ENCODE peak calls at places on chromosomes 3 and 15, in eight cellular contexts. One of them, this sample, is unnamed.

GRCh38 chr3:16398542-16399126 is 114.9 kb downstream of the RFTN1 start:
- ATAC-seq in HCT116: no peak
- ATAC-seq in Panc1: no peak
- ATAC-seq in GM23338: no peak
- ATAC-seq in upper lobe of left lung: peak; percentile 7
- ATAC-seq in HepG2: no peak
- ATAC-seq in K562: no peak
- ATAC-seq in GM12878: peak; percentile 27
- ATAC-seq in this sample: no peak

GRCh38 chr3:171845541-171846284 is 2.6 kb downstream of the TMEM212 start:
- ATAC-seq in HCT116: no peak
- ATAC-seq in Panc1: no peak
- ATAC-seq in GM23338: no peak
- ATAC-seq in upper lobe of left lung: no peak
- ATAC-seq in HepG2: no peak
- ATAC-seq in K562: no peak
- ATAC-seq in GM12878: peak; percentile 16
- ATAC-seq in this sample: no peak

GRCh38 chr15:32718822-32719716 is 1.3 kb downstream of the GREM1 start:
- ATAC-seq in HCT116: no peak
- ATAC-seq in Panc1: peak; percentile 69
- ATAC-seq in GM23338: peak; percentile 39
- ATAC-seq in upper lobe of left lung: no peak
- ATAC-seq in HepG2: peak; percentile 64
- ATAC-seq in K562: no peak
- ATAC-seq in GM12878: no peak
- ATAC-seq in this sample: peak; percentile 29

GRCh38 chr3:194475978-194476377 is 10.8 kb downstream of the ATP13A3 start:
- ATAC-seq in HCT116: no peak
- ATAC-seq in Panc1: no peak
- ATAC-seq in GM23338: no peak
- ATAC-seq in upper lobe of left lung: no peak
- ATAC-seq in HepG2: no peak
- ATAC-seq in K562: no peak
- ATAC-seq in GM12878: no peak
- ATAC-seq in this sample: no peak

GRCh38 chr15:74780983-74781672 is 752 bp upstream of the CSK start:
- ATAC-seq in HCT116: no peak
- ATAC-seq in Panc1: peak; percentile 3
- ATAC-seq in GM23338: peak; percentile 8
- ATAC-seq in upper lobe of left lung: no peak
- ATAC-seq in HepG2: peak; percentile 3
- ATAC-seq in K562: no peak
- ATAC-seq in GM12878: peak; percentile 16
- ATAC-seq in this sample: no peak

GRCh38 chr3:105518806-105519418 is 152.2 kb downstream of the ALCAM start:
- ATAC-seq in HCT116: peak; percentile 83
- ATAC-seq in Panc1: peak; percentile 80
- ATAC-seq in GM23338: peak; percentile 58
- ATAC-seq in upper lobe of left lung: no peak
- ATAC-seq in HepG2: peak; percentile 78
- ATAC-seq in K562: peak; percentile 68
- ATAC-seq in GM12878: peak; percentile 96
- ATAC-seq in this sample: peak; percentile 34

GRCh38 chr3:68893600-68894239 is 38.6 kb downstream of the TAFA4 start:
- ATAC-seq in HCT116: no peak
- ATAC-seq in Panc1: no peak
- ATAC-seq in GM23338: no peak
- ATAC-seq in upper lobe of left lung: no peak
- ATAC-seq in HepG2: no peak
- ATAC-seq in K562: no peak
- ATAC-seq in GM12878: no peak
- ATAC-seq in this sample: no peak

GRCh38 chr3:71591106-71591505 is 7.6 kb upstream of the FOXP1 start:
- ATAC-seq in HCT116: no peak
- ATAC-seq in Panc1: no peak
- ATAC-seq in GM23338: no peak
- ATAC-seq in upper lobe of left lung: no peak
- ATAC-seq in HepG2: no peak
- ATAC-seq in K562: no peak
- ATAC-seq in GM12878: no peak
- ATAC-seq in this sample: no peak

GRCh38 chr3:131716007-131716406 is 213.2 kb upstream of the MRPL3 start:
- ATAC-seq in HCT116: no peak
- ATAC-seq in Panc1: no peak
- ATAC-seq in GM23338: peak; percentile 32
- ATAC-seq in upper lobe of left lung: no peak
- ATAC-seq in HepG2: no peak
- ATAC-seq in K562: no peak
- ATAC-seq in GM12878: peak; percentile 56
- ATAC-seq in this sample: no peak

GRCh38 chr3:146313411-146314111 is 62.7 kb upstream of the PLSCR4 start:
- ATAC-seq in HCT116: peak; percentile 89
- ATAC-seq in Panc1: peak; percentile 45
- ATAC-seq in GM23338: no peak
- ATAC-seq in upper lobe of left lung: peak; percentile 43
- ATAC-seq in HepG2: no peak
- ATAC-seq in K562: no peak
- ATAC-seq in GM12878: no peak
- ATAC-seq in this sample: peak; percentile 77

GRCh38 chr3:118809696-118810498 is 224.7 kb downstream of the IGSF11 start:
- ATAC-seq in HCT116: peak; percentile 9
- ATAC-seq in Panc1: no peak
- ATAC-seq in GM23338: no peak
- ATAC-seq in upper lobe of left lung: no peak
- ATAC-seq in HepG2: no peak
- ATAC-seq in K562: peak; percentile 53
- ATAC-seq in GM12878: peak; percentile 59
- ATAC-seq in this sample: no peak

GRCh38 chr15:30990451-30991300 is 752 bp downstream of the MTMR10 start:
- ATAC-seq in HCT116: peak; percentile 7
- ATAC-seq in Panc1: no peak
- ATAC-seq in GM23338: no peak
- ATAC-seq in upper lobe of left lung: peak; percentile 19
- ATAC-seq in HepG2: peak; percentile 25
- ATAC-seq in K562: peak; percentile 46
- ATAC-seq in GM12878: no peak
- ATAC-seq in this sample: no peak

GRCh38 chr3:156341831-156342416 is 213.0 kb downstream of the SSR3 start:
- ATAC-seq in HCT116: no peak
- ATAC-seq in Panc1: no peak
- ATAC-seq in GM23338: no peak
- ATAC-seq in upper lobe of left lung: no peak
- ATAC-seq in HepG2: no peak
- ATAC-seq in K562: no peak
- ATAC-seq in GM12878: peak; percentile 99
- ATAC-seq in this sample: no peak

GRCh38 chr3:156339491-156339890 is 215.4 kb downstream of the SSR3 start:
- ATAC-seq in HCT116: no peak
- ATAC-seq in Panc1: no peak
- ATAC-seq in GM23338: no peak
- ATAC-seq in upper lobe of left lung: no peak
- ATAC-seq in HepG2: no peak
- ATAC-seq in K562: no peak
- ATAC-seq in GM12878: no peak
- ATAC-seq in this sample: no peak

DNA sequence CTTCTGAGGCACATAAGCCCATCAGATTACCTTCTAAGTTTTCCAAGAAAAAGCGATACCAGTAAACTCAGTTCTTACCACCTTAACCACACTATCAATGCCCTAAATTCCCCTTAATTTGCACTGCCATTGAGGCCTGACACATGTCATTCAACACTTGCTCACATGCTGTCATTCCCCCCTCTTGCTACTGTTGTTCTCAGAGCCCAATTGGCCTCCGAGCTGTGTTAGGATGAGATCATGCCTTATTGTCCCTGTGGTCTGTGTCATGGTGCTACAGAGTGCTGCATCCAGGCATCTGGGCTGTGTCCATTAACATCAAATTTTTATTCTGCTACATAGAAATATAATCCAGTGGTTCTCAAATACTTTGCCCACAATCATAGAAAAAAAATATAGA is 213.6 kb downstream of the SSR3 start:
- ATAC-seq in HCT116: no peak
- ATAC-seq in Panc1: no peak
- ATAC-seq in GM23338: no peak
- ATAC-seq in upper lobe of left lung: no peak
- ATAC-seq in HepG2: no peak
- ATAC-seq in K562: no peak
- ATAC-seq in GM12878: peak; percentile 64
- ATAC-seq in this sample: no peak
- TF ChIP-seq POLR2AphosphoS5 in HCT116: no peak
- TF ChIP-seq POLR2AphosphoS5 in Panc1: no peak
- TF ChIP-seq POLR2AphosphoS5 in GM23338: no peak
- TF ChIP-seq POLR2AphosphoS5 in upper lobe of left lung: no peak
- TF ChIP-seq POLR2AphosphoS5 in HepG2: no peak
- TF ChIP-seq POLR2AphosphoS5 in K562: no peak
- TF ChIP-seq POLR2AphosphoS5 in GM12878: no peak
- TF ChIP-seq POLR2AphosphoS5 in this sample: no peak

DNA sequence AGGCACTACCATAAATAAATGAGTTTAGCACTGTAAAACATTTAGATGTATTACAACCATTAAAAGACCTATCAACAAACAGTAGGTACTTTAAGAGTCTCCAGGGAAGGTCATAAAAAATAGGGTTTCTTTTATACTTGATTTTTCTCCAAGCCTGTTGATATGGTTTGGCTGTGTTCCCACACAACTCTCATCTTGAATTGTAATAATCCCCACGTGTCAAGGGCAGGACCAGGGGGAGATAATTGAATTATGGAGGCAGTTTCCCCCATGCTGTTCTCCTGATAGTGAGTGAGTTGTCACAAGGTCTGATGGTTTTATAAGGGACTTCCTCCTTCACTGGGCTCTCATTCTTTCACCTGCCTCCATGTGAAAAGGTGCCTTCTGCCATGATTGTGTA is 468.9 kb upstream of the UBE2E2 start:
- ATAC-seq in HCT116: no peak
- ATAC-seq in Panc1: no peak
- ATAC-seq in GM23338: no peak
- ATAC-seq in upper lobe of left lung: no peak
- ATAC-seq in HepG2: no peak
- ATAC-seq in K562: no peak
- ATAC-seq in GM12878: no peak
- ATAC-seq in this sample: no peak
- TF ChIP-seq POLR2AphosphoS5 in HCT116: no peak
- TF ChIP-seq POLR2AphosphoS5 in Panc1: no peak
- TF ChIP-seq POLR2AphosphoS5 in GM23338: no peak
- TF ChIP-seq POLR2AphosphoS5 in upper lobe of left lung: no peak
- TF ChIP-seq POLR2AphosphoS5 in HepG2: no peak
- TF ChIP-seq POLR2AphosphoS5 in K562: no peak
- TF ChIP-seq POLR2AphosphoS5 in GM12878: no peak
- TF ChIP-seq POLR2AphosphoS5 in this sample: no peak

DNA sequence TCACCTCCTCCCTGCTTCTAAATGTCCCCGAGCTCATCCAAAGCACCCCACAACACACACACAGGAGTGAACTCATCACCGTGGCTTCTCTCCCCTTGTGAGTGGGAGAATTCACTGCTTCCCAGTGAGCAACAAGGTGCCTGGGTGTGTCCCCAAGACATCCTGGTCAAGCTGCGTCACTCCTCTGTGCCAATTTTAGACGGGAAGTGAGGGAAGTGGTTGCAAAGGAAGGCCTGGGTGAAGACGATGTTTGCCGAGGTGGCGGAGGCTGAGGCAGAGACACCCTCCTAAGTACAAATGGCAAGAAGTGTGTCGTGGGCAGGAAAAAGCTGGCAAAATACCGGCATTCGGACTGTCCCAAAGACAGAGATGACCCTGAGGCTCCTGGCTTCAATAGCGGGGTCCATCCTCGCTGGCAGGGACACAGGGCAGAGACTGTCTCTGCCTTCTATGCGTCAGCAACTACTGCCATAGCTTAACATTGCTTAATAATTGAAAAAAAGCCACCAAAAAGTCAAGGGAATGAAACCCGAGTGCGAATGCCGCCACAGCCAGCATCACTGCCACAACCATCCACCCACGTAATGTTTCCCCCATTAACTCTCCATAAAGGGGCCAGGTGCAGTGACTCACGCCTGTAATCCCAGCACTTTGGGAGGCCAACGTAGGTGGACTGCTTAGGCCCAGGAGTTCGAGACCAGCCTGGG is 72.8 kb downstream of the VGLL4 start:
- ATAC-seq in HCT116: no peak
- ATAC-seq in Panc1: no peak
- ATAC-seq in GM23338: no peak
- ATAC-seq in upper lobe of left lung: peak; percentile 41
- ATAC-seq in HepG2: no peak
- ATAC-seq in K562: no peak
- ATAC-seq in GM12878: no peak
- ATAC-seq in this sample: no peak
- TF ChIP-seq POLR2AphosphoS5 in HCT116: no peak
- TF ChIP-seq POLR2AphosphoS5 in Panc1: no peak
- TF ChIP-seq POLR2AphosphoS5 in GM23338: no peak
- TF ChIP-seq POLR2AphosphoS5 in upper lobe of left lung: peak; percentile 78
- TF ChIP-seq POLR2AphosphoS5 in HepG2: no peak
- TF ChIP-seq POLR2AphosphoS5 in K562: no peak
- TF ChIP-seq POLR2AphosphoS5 in GM12878: no peak
- TF ChIP-seq POLR2AphosphoS5 in this sample: peak; percentile 15

GRCh38 chr15:73051811-73052678 is at the start of gene NEO1:
- ATAC-seq in HCT116: peak; percentile 83
- ATAC-seq in Panc1: peak; percentile 89
- ATAC-seq in GM23338: peak; percentile 79
- ATAC-seq in upper lobe of left lung: peak; percentile 90
- ATAC-seq in HepG2: peak; percentile 87
- ATAC-seq in K562: peak; percentile 81
- ATAC-seq in GM12878: peak; percentile 89
- ATAC-seq in this sample: peak; percentile 96
- TF ChIP-seq POLR2AphosphoS5 in HCT116: peak; percentile 40
- TF ChIP-seq POLR2AphosphoS5 in Panc1: no peak
- TF ChIP-seq POLR2AphosphoS5 in GM23338: peak; percentile 68
- TF ChIP-seq POLR2AphosphoS5 in upper lobe of left lung: no peak
- TF ChIP-seq POLR2AphosphoS5 in HepG2: no peak
- TF ChIP-seq POLR2AphosphoS5 in K562: no peak
- TF ChIP-seq POLR2AphosphoS5 in GM12878: no peak
- TF ChIP-seq POLR2AphosphoS5 in this sample: peak; percentile 13

GRCh38 chr15:46591462-46591861 is 956.6 kb downstream of the SQOR start:
- ATAC-seq in HCT116: no peak
- ATAC-seq in Panc1: no peak
- ATAC-seq in GM23338: no peak
- ATAC-seq in upper lobe of left lung: no peak
- ATAC-seq in HepG2: no peak
- ATAC-seq in K562: no peak
- ATAC-seq in GM12878: no peak
- ATAC-seq in this sample: no peak
- TF ChIP-seq POLR2AphosphoS5 in HCT116: no peak
- TF ChIP-seq POLR2AphosphoS5 in Panc1: no peak
- TF ChIP-seq POLR2AphosphoS5 in GM23338: no peak
- TF ChIP-seq POLR2AphosphoS5 in upper lobe of left lung: no peak
- TF ChIP-seq POLR2AphosphoS5 in HepG2: no peak
- TF ChIP-seq POLR2AphosphoS5 in K562: no peak
- TF ChIP-seq POLR2AphosphoS5 in GM12878: no peak
- TF ChIP-seq POLR2AphosphoS5 in this sample: no peak

DNA sequence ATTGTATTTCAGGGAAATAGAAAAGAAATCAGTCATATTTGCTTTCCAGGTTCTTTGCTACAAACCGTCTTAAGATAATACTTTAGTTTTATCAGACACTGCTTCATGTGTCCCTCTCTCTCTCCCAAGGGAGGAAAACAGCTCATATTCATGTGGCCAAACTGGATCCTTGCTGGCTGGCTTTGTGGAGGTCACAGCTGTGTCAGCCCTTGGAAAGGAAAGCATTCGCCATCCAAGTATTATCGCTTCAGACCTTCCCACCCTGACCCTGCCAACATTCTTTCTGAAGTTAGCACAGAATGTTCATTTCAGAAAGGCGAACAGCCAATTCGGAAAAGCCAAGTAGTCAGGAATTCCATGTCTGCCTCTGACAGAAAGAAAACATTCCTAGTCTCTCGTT is 213.7 kb downstream of the FEZF2 start:
- ATAC-seq in HCT116: no peak
- ATAC-seq in Panc1: no peak
- ATAC-seq in GM23338: no peak
- ATAC-seq in upper lobe of left lung: peak; percentile 72
- ATAC-seq in HepG2: no peak
- ATAC-seq in K562: no peak
- ATAC-seq in GM12878: no peak
- ATAC-seq in this sample: peak; percentile 93
- TF ChIP-seq POLR2AphosphoS5 in HCT116: no peak
- TF ChIP-seq POLR2AphosphoS5 in Panc1: no peak
- TF ChIP-seq POLR2AphosphoS5 in GM23338: no peak
- TF ChIP-seq POLR2AphosphoS5 in upper lobe of left lung: peak; percentile 72
- TF ChIP-seq POLR2AphosphoS5 in HepG2: no peak
- TF ChIP-seq POLR2AphosphoS5 in K562: no peak
- TF ChIP-seq POLR2AphosphoS5 in GM12878: no peak
- TF ChIP-seq POLR2AphosphoS5 in this sample: peak; percentile 97

This sample was measured in gastroesophageal sphincter.